ENCODE peak calls at places on chromosomes 13 and 19, in five cellular contexts. B is naive thymus-derived CD8-positive, alpha-beta T cell; T is stimulated activated naive CD8-positive, alpha-beta T cell treated with anti-CD3 and anti-CD28 coated beads, Interleukin-15, Interleukin-2, amounts not matched to agents 100 U/mL and 50 U/mL, for 24 hours; G is BE2C; J is aorta. P is an unnamed sample.

GRCh38 chr19:44951179-44952159 is 3.7 kb upstream of the CLPTM1 start:
- DNase-seq in J (peak; percentile 66), B (peak; percentile 57), G (peak; percentile 82), T (peak; percentile 63), P (peak; percentile 48)

GRCh38 chr13:80590551-80590950 is 249.6 kb upstream of the SPRY2 start:
- DNase-seq in J (no peak), B (no peak), G (no peak), T (no peak), P (no peak)

GRCh38 chr19:49746206-49746958 is 16.7 kb downstream of the TSKS start:
- DNase-seq in B (peak; percentile 60), T (peak; percentile 69), J (peak; percentile 83), G (peak; percentile 97), P (peak; percentile 52)

GRCh38 chr19:30711296-30711695 is 339.1 kb downstream of the ZNF536 start:
- DNase-seq in G (no peak), B (no peak), T (no peak), J (no peak), P (no peak)

GRCh38 chr19:4013886-4014540 is 6.5 kb downstream of the PIAS4 start:
- DNase-seq in B (no peak), J (no peak), G (no peak), T (no peak), P (no peak)

GRCh38 chr13:95524270-95524901 is 28.1 kb upstream of the CLDN10 start:
- DNase-seq in G (no peak), J (no peak), B (no peak), T (no peak), P (no peak)

GRCh38 chr19:49113762-49114629 is at the start of gene LIN7B:
- DNase-seq in J (peak; percentile 74), T (peak; percentile 78), B (peak; percentile 80), G (peak; percentile 92), P (peak; percentile 61)

GRCh38 chr19:41916033-41916424 is 12.2 kb downstream of the ERFL start:
- DNase-seq in J (no peak), G (no peak), T (no peak), B (no peak), P (no peak)

GRCh38 chr19:30227071-30227621 is 145.0 kb upstream of the ZNF536 start:
- DNase-seq in G (peak; percentile 67), B (no peak), T (no peak), J (no peak), P (no peak)

GRCh38 chr13:110316196-110316595 is 9.1 kb downstream of the COL4A2 start:
- DNase-seq in T (no peak), J (no peak), B (no peak), G (no peak), P (no peak)

GRCh38 chr19:19342086-19343015 is 21.7 kb downstream of the MAU2 start:
- DNase-seq in G (peak; percentile 81), T (no peak), B (no peak), J (no peak), P (no peak)

GRCh38 chr19:55257461-55258411 is 1.1 kb downstream of the PPP6R1 start:
- DNase-seq in T (peak; percentile 47), J (no peak), G (no peak), B (no peak), P (peak; percentile 23)

GRCh38 chr19:18229915-18230314 is 3.7 kb upstream of the PDE4C start:
- DNase-seq in J (no peak), T (no peak), B (no peak), G (no peak), P (no peak)

GRCh38 chr19:10762656-10763055 is 44.8 kb downstream of the DNM2 start:
- DNase-seq in G (no peak), B (no peak), J (no peak), T (no peak), P (no peak)

GRCh38 chr19:43457809-43458208 is 7.6 kb downstream of the LYPD3 start:
- DNase-seq in J (no peak), G (no peak), B (no peak), T (no peak), P (no peak)

GRCh38 chr13:88042489-88042888 is 371.3 kb downstream of the SLITRK5 start:
- DNase-seq in G (no peak), T (no peak), J (no peak), B (no peak), P (no peak)

GRCh38 chr19:11541238-11541637 is 2.6 kb downstream of the CNN1 start:
- DNase-seq in J (no peak), T (no peak), B (no peak), G (no peak), P (no peak)

GRCh38 chr13:68995972-68996670 is 1111.5 kb upstream of the ATXN8OS start:
- DNase-seq in B (no peak), J (no peak), T (no peak), G (no peak), P (no peak)

GRCh38 chr19:3585301-3586123 is at the start of gene GIPC3:
- DNase-seq in B (no peak), G (no peak), J (peak; percentile 55), T (peak; percentile 33), P (no peak)

GRCh38 chr19:1011831-1012333 is 9.0 kb downstream of the TMEM259 start:
- DNase-seq in J (no peak), T (no peak), G (no peak), B (no peak), P (no peak)

GRCh38 chr13:99295488-99296252 is 11.5 kb downstream of the GPR183 start:
- DNase-seq in T (no peak), B (no peak), J (no peak), G (no peak), P (no peak)

GRCh38 chr13:112857914-112858490 is 111.0 kb upstream of the MCF2L start:
- DNase-seq in B (no peak), J (no peak), G (no peak), T (no peak), P (no peak)

GRCh38 chr19:7348587-7349230 is at the start of gene ARHGEF18:
- DNase-seq in B (peak; percentile 62), J (peak; percentile 64), T (peak; percentile 60), G (no peak), P (peak; percentile 64)

GRCh38 chr19:29285878-29286277 is 72.9 kb upstream of the UQCRFS1 start:
- DNase-seq in J (no peak), T (peak; percentile 7), G (peak; percentile 20), B (no peak), P (no peak)

GRCh38 chr19:11420894-11421606 is 1.9 kb upstream of the RGL3 start:
- DNase-seq in J (peak; percentile 81), T (peak; percentile 13), G (no peak), B (peak; percentile 23), P (no peak)

GRCh38 chr13:50511877-50512332 is 331.6 kb downstream of the DLEU7 start:
- DNase-seq in G (no peak), J (no peak), B (no peak), T (no peak), P (no peak)

GRCh38 chr19:30004403-30004802 is 62.4 kb downstream of the URI1 start:
- DNase-seq in G (no peak), J (no peak), T (no peak), B (no peak), P (no peak)

GRCh38 chr19:49212302-49212701 is 54.7 kb downstream of the TRPM4 start:
- DNase-seq in J (no peak), G (peak; percentile 35), B (no peak), T (no peak), P (no peak)

GRCh38 chr13:80751854-80752253 is 410.9 kb upstream of the SPRY2 start:
- DNase-seq in T (no peak), B (no peak), G (no peak), J (no peak), P (no peak)

GRCh38 chr19:52535831-52536800 is 8.6 kb downstream of the ZNF808 start:
- DNase-seq in B (peak; percentile 84), J (peak; percentile 93), G (peak; percentile 95), T (peak; percentile 93), P (peak; percentile 90)

GRCh38 chr19:32195706-32196610 is 149.5 kb upstream of the ZNF507 start:
- DNase-seq in J (no peak), G (no peak), T (no peak), B (no peak), P (no peak)

GRCh38 chr19:49889687-49890348 is 6.9 kb downstream of the IL4I1 start:
- DNase-seq in B (peak; percentile 75), G (no peak), J (peak; percentile 83), T (peak; percentile 80), P (peak; percentile 59)

GRCh38 chr19:37932985-37933953 is 26.3 kb downstream of the SIPA1L3 start:
- DNase-seq in B (no peak), T (no peak), J (peak; percentile 50), G (peak; percentile 53), P (no peak)

GRCh38 chr19:42069619-42070293 is at the start of gene GRIK5:
- DNase-seq in J (no peak), T (no peak), B (no peak), G (peak; percentile 39), P (no peak)

GRCh38 chr19:12364391-12365093 is 941 bp downstream of the ZNF442 start:
- DNase-seq in J (peak; percentile 51), T (peak; percentile 17), G (no peak), B (no peak), P (no peak)

GRCh38 chr13:73891805-73892204 is 242.4 kb downstream of the KLF12 start:
- DNase-seq in J (no peak), G (no peak), T (no peak), B (no peak), P (no peak)

GRCh38 chr19:56837892-56838679 is 2.4 kb downstream of the PEG3 start:
- DNase-seq in G (peak; percentile 56), T (no peak), J (peak; percentile 73), B (no peak), P (no peak)

GRCh38 chr13:79541426-79542049 is 60.6 kb downstream of the NDFIP2 start:
- DNase-seq in B (no peak), G (no peak), J (no peak), T (no peak), P (no peak)

GRCh38 chr13:60226507-60226906 is 62.8 kb upstream of the DIAPH3 start:
- DNase-seq in G (peak; percentile 70), B (no peak), J (no peak), T (no peak), P (no peak)

P was measured in T-cell.